ENCODE peak calls at places on chromosome 19, in eight cellular contexts. One of them, this sample, is unnamed.

GRCh38 chr19:4522291-4523002 is 4.2 kb upstream of the PLIN4 start:
- DNase-seq in thoracic aorta: no peak
- DNase-seq in upper lobe of right lung: no peak
- DNase-seq in tibial nerve: no peak
- DNase-seq in substantia nigra: no peak
- DNase-seq in aorta: no peak
- DNase-seq in CD4-positive, CD25-positive, alpha-beta regulatory T cell: no peak
- DNase-seq in heart right ventricle: no peak
- DNase-seq in this sample: no peak

GRCh38 chr19:31326329-31327028 is 22.8 kb downstream of the TSHZ3 start:
- DNase-seq in thoracic aorta: no peak
- DNase-seq in upper lobe of right lung: no peak
- DNase-seq in tibial nerve: no peak
- DNase-seq in substantia nigra: no peak
- DNase-seq in aorta: no peak
- DNase-seq in CD4-positive, CD25-positive, alpha-beta regulatory T cell: no peak
- DNase-seq in heart right ventricle: no peak
- DNase-seq in this sample: no peak

GRCh38 chr19:43711751-43712355 is 4.0 kb upstream of the IRGC start:
- DNase-seq in thoracic aorta: no peak
- DNase-seq in upper lobe of right lung: no peak
- DNase-seq in tibial nerve: no peak
- DNase-seq in substantia nigra: no peak
- DNase-seq in aorta: no peak
- DNase-seq in CD4-positive, CD25-positive, alpha-beta regulatory T cell: no peak
- DNase-seq in heart right ventricle: no peak
- DNase-seq in this sample: no peak

GRCh38 chr19:703651-704446 is 4.9 kb upstream of the PALM start:
- DNase-seq in thoracic aorta: peak; percentile 29
- DNase-seq in upper lobe of right lung: peak; percentile 90
- DNase-seq in tibial nerve: peak; percentile 76
- DNase-seq in substantia nigra: no peak
- DNase-seq in aorta: peak; percentile 85
- DNase-seq in CD4-positive, CD25-positive, alpha-beta regulatory T cell: peak; percentile 39
- DNase-seq in heart right ventricle: peak; percentile 69
- DNase-seq in this sample: peak; percentile 79

GRCh38 chr19:34345934-34346333 is 19.1 kb upstream of the GPI start:
- DNase-seq in thoracic aorta: no peak
- DNase-seq in upper lobe of right lung: peak; percentile 76
- DNase-seq in tibial nerve: peak; percentile 55
- DNase-seq in substantia nigra: peak; percentile 37
- DNase-seq in aorta: peak; percentile 76
- DNase-seq in CD4-positive, CD25-positive, alpha-beta regulatory T cell: peak; percentile 53
- DNase-seq in heart right ventricle: peak; percentile 49
- DNase-seq in this sample: peak; percentile 96

GRCh38 chr19:57566396-57567256 is 7.0 kb upstream of the ZNF550 start:
- DNase-seq in thoracic aorta: no peak
- DNase-seq in upper lobe of right lung: no peak
- DNase-seq in tibial nerve: no peak
- DNase-seq in substantia nigra: no peak
- DNase-seq in aorta: no peak
- DNase-seq in CD4-positive, CD25-positive, alpha-beta regulatory T cell: no peak
- DNase-seq in heart right ventricle: no peak
- DNase-seq in this sample: no peak

GRCh38 chr19:52170863-52171320 is 529 bp downstream of the ZNF836 start:
- DNase-seq in thoracic aorta: no peak
- DNase-seq in upper lobe of right lung: peak; percentile 69
- DNase-seq in tibial nerve: no peak
- DNase-seq in substantia nigra: peak; percentile 5
- DNase-seq in aorta: no peak
- DNase-seq in CD4-positive, CD25-positive, alpha-beta regulatory T cell: no peak
- DNase-seq in heart right ventricle: peak; percentile 18
- DNase-seq in this sample: peak; percentile 75

GRCh38 chr19:41843371-41843770 is 1.1 kb downstream of the LYPD4 start:
- DNase-seq in thoracic aorta: no peak
- DNase-seq in upper lobe of right lung: peak; percentile 52
- DNase-seq in tibial nerve: no peak
- DNase-seq in substantia nigra: no peak
- DNase-seq in aorta: no peak
- DNase-seq in CD4-positive, CD25-positive, alpha-beta regulatory T cell: no peak
- DNase-seq in heart right ventricle: no peak
- DNase-seq in this sample: peak; percentile 73

GRCh38 chr19:53183146-53183545 is 10.0 kb downstream of the ZNF665 start:
- DNase-seq in thoracic aorta: no peak
- DNase-seq in upper lobe of right lung: no peak
- DNase-seq in tibial nerve: no peak
- DNase-seq in substantia nigra: no peak
- DNase-seq in aorta: no peak
- DNase-seq in CD4-positive, CD25-positive, alpha-beta regulatory T cell: no peak
- DNase-seq in heart right ventricle: no peak
- DNase-seq in this sample: peak; percentile 80

GRCh38 chr19:42032428-42032827 is 37.6 kb downstream of the GRIK5 start:
- DNase-seq in thoracic aorta: no peak
- DNase-seq in upper lobe of right lung: no peak
- DNase-seq in tibial nerve: no peak
- DNase-seq in substantia nigra: no peak
- DNase-seq in aorta: no peak
- DNase-seq in CD4-positive, CD25-positive, alpha-beta regulatory T cell: no peak
- DNase-seq in heart right ventricle: no peak
- DNase-seq in this sample: no peak

DNA sequence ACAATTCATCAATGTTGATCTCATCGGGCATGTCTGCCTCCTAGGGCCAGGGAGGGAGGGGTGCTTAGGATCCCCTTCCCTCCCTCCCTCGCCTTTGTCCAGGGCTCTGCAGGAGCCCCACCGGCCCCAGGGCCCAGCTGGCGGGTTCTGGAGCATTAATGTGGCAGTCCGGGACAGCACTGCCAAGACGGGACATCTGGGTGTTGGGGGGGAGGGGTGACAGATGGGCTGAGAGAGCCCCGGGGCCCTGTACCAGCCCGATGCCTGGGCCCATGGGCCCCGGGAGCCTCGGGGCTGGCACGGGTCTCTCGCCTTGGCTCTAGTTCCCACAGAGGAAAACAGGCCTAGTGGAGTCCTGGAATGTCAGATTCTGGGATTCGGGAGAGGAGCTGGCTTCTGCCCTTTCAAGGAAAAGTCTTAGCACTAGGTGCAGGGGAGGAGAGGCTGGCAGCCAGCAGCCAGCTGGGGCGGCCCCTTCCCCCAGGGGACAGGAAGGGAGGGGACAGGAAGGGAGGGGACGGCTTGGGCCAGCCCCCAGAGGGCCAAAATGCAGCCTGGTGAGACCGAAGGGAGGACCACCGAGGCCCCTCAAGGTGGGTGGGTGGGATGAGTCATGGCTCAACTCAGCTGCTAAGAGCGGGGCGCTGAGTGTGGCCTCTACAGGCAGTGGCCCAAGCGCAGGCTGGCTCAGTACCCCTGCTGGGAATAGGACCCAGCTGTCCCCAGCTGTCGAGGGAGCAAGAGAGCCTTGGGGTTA is 3.1 kb downstream of the PPP1R14A start:
- DNase-seq in thoracic aorta: peak; percentile 55
- DNase-seq in upper lobe of right lung: no peak
- DNase-seq in tibial nerve: no peak
- DNase-seq in substantia nigra: peak; percentile 82
- DNase-seq in aorta: peak; percentile 85
- DNase-seq in CD4-positive, CD25-positive, alpha-beta regulatory T cell: no peak
- DNase-seq in heart right ventricle: peak; percentile 65
- DNase-seq in this sample: peak; percentile 73
- H3K27ac ChIP-seq in thoracic aorta: peak overlapping the region; percentile 95
- H3K27ac ChIP-seq in upper lobe of right lung: peak overlapping the region; percentile 78
- H3K27ac ChIP-seq in tibial nerve: peak overlapping the region; percentile 56
- H3K27ac ChIP-seq in substantia nigra: peak overlapping the region; percentile 99
- H3K27ac ChIP-seq in aorta: peak overlapping the region; percentile 99
- H3K27ac ChIP-seq in CD4-positive, CD25-positive, alpha-beta regulatory T cell: no peak overlapping the region
- H3K27ac ChIP-seq in heart right ventricle: peak overlapping the region; percentile 98
- H3K27ac ChIP-seq in this sample: no peak overlapping the region

GRCh38 chr19:48760514-48761221 is 5.3 kb downstream of the FGF21 start:
- DNase-seq in thoracic aorta: no peak
- DNase-seq in upper lobe of right lung: no peak
- DNase-seq in tibial nerve: no peak
- DNase-seq in substantia nigra: no peak
- DNase-seq in aorta: no peak
- DNase-seq in CD4-positive, CD25-positive, alpha-beta regulatory T cell: no peak
- DNase-seq in heart right ventricle: peak; percentile 53
- DNase-seq in this sample: peak; percentile 55
- H3K27ac ChIP-seq in thoracic aorta: no peak overlapping the region
- H3K27ac ChIP-seq in upper lobe of right lung: peak overlapping the region; percentile 42
- H3K27ac ChIP-seq in tibial nerve: no peak overlapping the region
- H3K27ac ChIP-seq in substantia nigra: no peak overlapping the region
- H3K27ac ChIP-seq in aorta: no peak overlapping the region
- H3K27ac ChIP-seq in CD4-positive, CD25-positive, alpha-beta regulatory T cell: no peak overlapping the region
- H3K27ac ChIP-seq in heart right ventricle: peak overlapping the region; percentile 81
- H3K27ac ChIP-seq in this sample: no peak overlapping the region

GRCh38 chr19:46240693-46241092 is 11.2 kb downstream of the IGFL1 start:
- DNase-seq in thoracic aorta: no peak
- DNase-seq in upper lobe of right lung: no peak
- DNase-seq in tibial nerve: no peak
- DNase-seq in substantia nigra: no peak
- DNase-seq in aorta: no peak
- DNase-seq in CD4-positive, CD25-positive, alpha-beta regulatory T cell: no peak
- DNase-seq in heart right ventricle: no peak
- DNase-seq in this sample: no peak

GRCh38 chr19:46241676-46242075 is 12.1 kb downstream of the IGFL1 start:
- DNase-seq in thoracic aorta: no peak
- DNase-seq in upper lobe of right lung: no peak
- DNase-seq in tibial nerve: no peak
- DNase-seq in substantia nigra: no peak
- DNase-seq in aorta: no peak
- DNase-seq in CD4-positive, CD25-positive, alpha-beta regulatory T cell: no peak
- DNase-seq in heart right ventricle: no peak
- DNase-seq in this sample: no peak

DNA sequence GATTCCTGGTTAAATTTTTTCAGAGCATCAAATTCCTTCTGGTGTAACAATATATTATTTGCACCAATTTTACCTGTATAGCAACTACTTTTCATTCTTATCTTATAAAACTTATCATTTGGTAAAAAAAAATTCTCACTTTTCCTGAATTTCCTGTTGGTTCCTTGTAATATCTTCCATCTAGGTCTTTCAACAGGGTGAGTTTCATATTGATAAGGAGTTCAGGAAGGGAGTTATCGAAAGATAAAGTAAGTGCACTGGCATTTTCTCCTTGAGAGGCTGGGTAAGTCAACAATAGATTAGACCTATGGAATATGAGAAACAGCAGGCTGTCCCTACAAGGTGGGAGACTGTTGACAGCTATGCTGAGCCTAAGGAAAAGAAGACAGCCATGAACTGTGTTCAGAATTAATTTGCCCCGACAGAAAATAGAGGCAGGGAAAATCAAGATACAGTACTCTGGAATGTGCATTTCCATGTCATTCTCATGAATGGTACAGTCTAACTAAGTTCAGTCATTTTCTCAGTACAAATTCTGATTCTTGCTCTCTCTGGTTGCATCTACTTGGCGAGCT is 9.7 kb downstream of the IGFL1 start:
- DNase-seq in thoracic aorta: no peak
- DNase-seq in upper lobe of right lung: no peak
- DNase-seq in tibial nerve: no peak
- DNase-seq in substantia nigra: no peak
- DNase-seq in aorta: no peak
- DNase-seq in CD4-positive, CD25-positive, alpha-beta regulatory T cell: no peak
- DNase-seq in heart right ventricle: no peak
- DNase-seq in this sample: no peak
- H3K27ac ChIP-seq in thoracic aorta: no peak overlapping the region
- H3K27ac ChIP-seq in upper lobe of right lung: no peak overlapping the region
- H3K27ac ChIP-seq in tibial nerve: no peak overlapping the region
- H3K27ac ChIP-seq in substantia nigra: no peak overlapping the region
- H3K27ac ChIP-seq in aorta: no peak overlapping the region
- H3K27ac ChIP-seq in CD4-positive, CD25-positive, alpha-beta regulatory T cell: no peak overlapping the region
- H3K27ac ChIP-seq in heart right ventricle: no peak overlapping the region
- H3K27ac ChIP-seq in this sample: no peak overlapping the region

GRCh38 chr19:55044771-55045716 is 7.0 kb upstream of the GP6 start:
- DNase-seq in thoracic aorta: no peak
- DNase-seq in upper lobe of right lung: peak; percentile 58
- DNase-seq in tibial nerve: no peak
- DNase-seq in substantia nigra: no peak
- DNase-seq in aorta: no peak
- DNase-seq in CD4-positive, CD25-positive, alpha-beta regulatory T cell: no peak
- DNase-seq in heart right ventricle: no peak
- DNase-seq in this sample: peak; percentile 56
- H3K27ac ChIP-seq in thoracic aorta: no peak overlapping the region
- H3K27ac ChIP-seq in upper lobe of right lung: no peak overlapping the region
- H3K27ac ChIP-seq in tibial nerve: no peak overlapping the region
- H3K27ac ChIP-seq in substantia nigra: no peak overlapping the region
- H3K27ac ChIP-seq in aorta: no peak overlapping the region
- H3K27ac ChIP-seq in CD4-positive, CD25-positive, alpha-beta regulatory T cell: no peak overlapping the region
- H3K27ac ChIP-seq in heart right ventricle: no peak overlapping the region
- H3K27ac ChIP-seq in this sample: no peak overlapping the region

GRCh38 chr19:49403404-49404187 is 15.5 kb downstream of the KASH5 start:
- DNase-seq in thoracic aorta: no peak
- DNase-seq in upper lobe of right lung: no peak
- DNase-seq in tibial nerve: no peak
- DNase-seq in substantia nigra: no peak
- DNase-seq in aorta: no peak
- DNase-seq in CD4-positive, CD25-positive, alpha-beta regulatory T cell: no peak
- DNase-seq in heart right ventricle: no peak
- DNase-seq in this sample: peak; percentile 61
- H3K27ac ChIP-seq in thoracic aorta: no peak overlapping the region
- H3K27ac ChIP-seq in upper lobe of right lung: no peak overlapping the region
- H3K27ac ChIP-seq in tibial nerve: no peak overlapping the region
- H3K27ac ChIP-seq in substantia nigra: no peak overlapping the region
- H3K27ac ChIP-seq in aorta: no peak overlapping the region
- H3K27ac ChIP-seq in CD4-positive, CD25-positive, alpha-beta regulatory T cell: no peak overlapping the region
- H3K27ac ChIP-seq in heart right ventricle: no peak overlapping the region
- H3K27ac ChIP-seq in this sample: no peak overlapping the region

GRCh38 chr19:39372047-39372802 is 18.7 kb downstream of the PAF1 start:
- DNase-seq in thoracic aorta: peak; percentile 60
- DNase-seq in upper lobe of right lung: peak; percentile 74
- DNase-seq in tibial nerve: peak; percentile 87
- DNase-seq in substantia nigra: no peak
- DNase-seq in aorta: peak; percentile 92
- DNase-seq in CD4-positive, CD25-positive, alpha-beta regulatory T cell: no peak
- DNase-seq in heart right ventricle: peak; percentile 86
- DNase-seq in this sample: peak; percentile 97
- H3K27ac ChIP-seq in thoracic aorta: peak overlapping the region; percentile 98
- H3K27ac ChIP-seq in upper lobe of right lung: peak overlapping the region; percentile 89
- H3K27ac ChIP-seq in tibial nerve: peak overlapping the region; percentile 86
- H3K27ac ChIP-seq in substantia nigra: peak overlapping the region; percentile 85
- H3K27ac ChIP-seq in aorta: peak overlapping the region; percentile 96
- H3K27ac ChIP-seq in CD4-positive, CD25-positive, alpha-beta regulatory T cell: no peak overlapping the region
- H3K27ac ChIP-seq in heart right ventricle: peak overlapping the region; percentile 87
- H3K27ac ChIP-seq in this sample: peak overlapping the region; percentile 98

GRCh38 chr19:55246462-55247451 is 12.1 kb downstream of the PPP6R1 start:
- DNase-seq in thoracic aorta: no peak
- DNase-seq in upper lobe of right lung: no peak
- DNase-seq in tibial nerve: no peak
- DNase-seq in substantia nigra: no peak
- DNase-seq in aorta: peak; percentile 38
- DNase-seq in CD4-positive, CD25-positive, alpha-beta regulatory T cell: no peak
- DNase-seq in heart right ventricle: no peak
- DNase-seq in this sample: peak; percentile 73
- H3K27ac ChIP-seq in thoracic aorta: no peak overlapping the region
- H3K27ac ChIP-seq in upper lobe of right lung: no peak overlapping the region
- H3K27ac ChIP-seq in tibial nerve: no peak overlapping the region
- H3K27ac ChIP-seq in substantia nigra: no peak overlapping the region
- H3K27ac ChIP-seq in aorta: no peak overlapping the region
- H3K27ac ChIP-seq in CD4-positive, CD25-positive, alpha-beta regulatory T cell: no peak overlapping the region
- H3K27ac ChIP-seq in heart right ventricle: peak overlapping the region; percentile 22
- H3K27ac ChIP-seq in this sample: no peak overlapping the region